ENCODE peak calls at places on chromosomes 6 and 20, in six cellular contexts. Y is testis, R is uterus, T is A549, O is HCT116, F is adrenal gland. D is an unnamed sample.

GRCh38 chr20:35698298-35699126 is 640 bp downstream of the NFS1 start:
- DNase-seq in F (peak), R (no peak), O (no peak), Y (no peak), T (no peak), D (no peak)

GRCh38 chr6:90870561-90870960 is 283.7 kb upstream of the MAP3K7 start:
- DNase-seq in T (no peak), O (no peak), F (no peak), Y (no peak), R (no peak), D (no peak)

GRCh38 chr20:8375898-8376297 is 243.8 kb downstream of the PLCB1 start:
- DNase-seq in T (no peak), R (no peak), F (no peak), O (no peak), Y (no peak), D (no peak)

GRCh38 chr20:50222568-50223320 is 32.1 kb downstream of the CEBPB start:
- DNase-seq in O (no peak), Y (no peak), F (no peak), T (no peak), R (no peak), D (no peak)

GRCh38 chr6:167683028-167683862 is 143.5 kb upstream of the AFDN start:
- DNase-seq in O (peak), Y (peak), F (peak), T (peak), R (peak), D (peak)

GRCh38 chr6:114939630-114940029 is 596.8 kb upstream of the HS3ST5 start:
- DNase-seq in F (no peak), T (no peak), O (no peak), R (no peak), Y (no peak), D (no peak)

GRCh38 chr6:53956068-53956711 is 155.1 kb upstream of the MLIP start:
- DNase-seq in R (peak), Y (peak), T (peak), F (peak), O (peak), D (peak)

GRCh38 chr20:44064501-44065400 is 122.2 kb downstream of the JPH2 start:
- DNase-seq in Y (no peak), T (no peak), R (no peak), O (no peak), F (no peak), D (no peak)

GRCh38 chr6:40779399-40779798 is 192.2 kb upstream of the LRFN2 start:
- DNase-seq in F (no peak), O (peak), T (no peak), R (no peak), Y (no peak), D (no peak)

GRCh38 chr6:149859368-149859767 is 4.8 kb downstream of the LRP11 start:
- DNase-seq in Y (no peak), T (peak), F (no peak), O (no peak), R (no peak), D (no peak)

GRCh38 chr6:113496157-113496556 is 361.0 kb upstream of the MARCKS start:
- DNase-seq in T (no peak), O (no peak), Y (no peak), F (peak), R (peak), D (no peak)

GRCh38 chr6:6783736-6784135 is 195.2 kb downstream of the LY86 start:
- DNase-seq in F (no peak), Y (no peak), T (no peak), O (no peak), R (no peak), D (no peak)

GRCh38 chr6:139590206-139590605 is 215.8 kb upstream of the CITED2 start:
- DNase-seq in T (no peak), R (no peak), F (no peak), Y (no peak), O (no peak), D (peak)

GRCh38 chr6:167993169-167993568 is 4.3 kb upstream of the KIF25 start:
- DNase-seq in Y (no peak), T (no peak), R (peak), F (no peak), O (no peak), D (no peak)

GRCh38 chr6:135274561-135275293 is 93.6 kb downstream of the MYB start:
- DNase-seq in R (no peak), Y (no peak), O (no peak), T (no peak), F (no peak), D (no peak)

GRCh38 chr6:157124855-157125254 is 198.5 kb downstream of the TMEM242 start:
- DNase-seq in R (no peak), Y (no peak), F (no peak), O (no peak), T (no peak), D (no peak)

GRCh38 chr6:33984466-33985332 is 161.2 kb downstream of the GRM4 start:
- DNase-seq in Y (no peak), T (no peak), O (no peak), R (no peak), F (no peak), D (no peak)

GRCh38 chr20:1368448-1369199 is 24.2 kb downstream of the FKBP1A start:
- DNase-seq in F (no peak), Y (no peak), O (no peak), R (peak), T (no peak), D (peak)

GRCh38 chr6:155152211-155153076 is 111.4 kb upstream of the CLDN20 start:
- DNase-seq in T (no peak), F (no peak), Y (no peak), O (no peak), R (no peak), D (no peak)

GRCh38 chr6:166394036-166394892 is 11.5 kb upstream of the MPC1 start:
- DNase-seq in Y (no peak), F (no peak), T (no peak), O (no peak), R (no peak), D (no peak)
- TF ChIP-seq POLR2A in Y (no peak), F (no peak), T (no peak), O (no peak), R (no peak), D (no peak)

GRCh38 chr6:107491791-107492674 is 2.1 kb downstream of the SOBP start:
- DNase-seq in F (peak), R (peak), T (no peak), O (no peak), Y (peak), D (no peak)
- H3K4me3 ChIP-seq in F (peak), R (peak), T (peak), O (peak), Y (peak), D (peak)

DNA sequence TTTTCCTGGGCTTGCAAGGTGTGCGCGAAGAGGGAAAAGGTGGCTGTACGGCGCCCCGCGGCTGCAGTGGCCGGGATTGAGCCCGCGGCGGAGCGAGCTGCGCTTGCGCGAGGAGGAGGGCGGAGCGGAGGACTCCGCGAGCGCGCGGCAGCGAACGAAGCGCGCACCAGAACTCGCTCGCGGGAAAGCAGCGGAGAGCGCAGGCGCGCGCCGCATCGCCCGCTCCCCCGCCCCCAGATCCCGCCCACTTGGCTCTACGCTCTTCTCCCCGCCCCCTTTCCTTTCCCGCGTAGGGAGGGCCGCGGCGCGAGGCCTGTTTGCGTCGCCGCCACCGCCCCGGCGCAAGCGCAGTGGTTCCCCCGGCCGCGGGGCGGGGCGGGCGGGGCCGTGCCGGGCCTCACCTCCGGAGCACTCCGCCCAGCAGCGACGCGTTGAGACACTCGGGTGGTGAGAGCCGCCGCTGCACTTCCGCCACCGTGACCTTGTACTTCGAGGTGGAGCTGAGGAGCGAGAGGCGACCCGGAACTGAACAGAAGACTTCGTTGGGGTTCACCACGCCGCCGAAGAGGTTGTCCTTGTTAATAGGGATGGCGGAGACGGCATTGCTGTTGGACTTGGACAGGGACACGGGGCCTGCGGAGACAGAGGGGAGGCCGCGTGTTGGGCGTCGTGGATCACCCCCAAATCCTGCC is 10.6 kb downstream of the TFAP2A start:
- DNase-seq in T (peak), O (peak), R (peak), F (peak), Y (peak), D (peak)
- TF ChIP-seq POLR2A in T (peak), O (peak), R (no peak), F (peak), Y (no peak), D (no peak)

GRCh38 chr20:62792940-62793756 is 3.1 kb upstream of the MRGBP start:
- DNase-seq in Y (no peak), F (peak), R (no peak), O (no peak), T (no peak), D (no peak)

GRCh38 chr20:62795023-62795761 is 1.1 kb upstream of the MRGBP start:
- DNase-seq in Y (peak), O (no peak), F (peak), T (peak), R (no peak), D (peak)

GRCh38 chr20:62794007-62794724 is 2.1 kb upstream of the MRGBP start:
- DNase-seq in R (peak), T (peak), Y (peak), O (peak), F (peak), D (peak)

GRCh38 chr20:62792182-62792939 is 3.9 kb upstream of the MRGBP start:
- DNase-seq in T (no peak), F (no peak), O (no peak), R (no peak), Y (no peak), D (no peak)

GRCh38 chr20:62793757-62794006 is 2.6 kb upstream of the MRGBP start:
- DNase-seq in O (no peak), F (no peak), Y (no peak), R (no peak), T (no peak), D (no peak)
- H3K4me3 ChIP-seq in O (peak), F (no peak), Y (peak), R (peak), T (peak), D (no peak)